ENCODE peak calls at places on chromosomes 11 and 22, in six cellular contexts. U is AG04450; R is GM23338; F is CD4-positive, CD25-positive, alpha-beta regulatory T cell; M is HFF-Myc; D is GM12864. N is an unnamed sample.

GRCh38 chr22:32587449-32587848 is 112.8 kb downstream of the FBXO7 start:
- DNase-seq in U (no peak), R (no peak), F (no peak), M (no peak), D (no peak), N (peak)

GRCh38 chr11:130213979-130214281 is 54.3 kb downstream of the ST14 start:
- DNase-seq in U (no peak), R (no peak), F (no peak), M (no peak), D (no peak), N (no peak)

GRCh38 chr11:29913352-29913751 is 103.5 kb downstream of the KCNA4 start:
- DNase-seq in U (no peak), R (no peak), F (no peak), M (no peak), D (no peak), N (no peak)

GRCh38 chr11:45052361-45052760 is 94.1 kb upstream of the PRDM11 start:
- DNase-seq in U (no peak), R (no peak), F (no peak), M (no peak), D (no peak), N (no peak)

GRCh38 chr22:22893891-22894739 is 6.5 kb downstream of the IGLL5 start:
- DNase-seq in U (no peak), R (peak), F (no peak), M (no peak), D (no peak), N (no peak)

GRCh38 chr22:30864441-30865420 is 103.8 kb downstream of the MORC2 start:
- DNase-seq in U (no peak), R (no peak), F (no peak), M (no peak), D (no peak), N (no peak)

GRCh38 chr11:111186308-111186967 is 59.1 kb upstream of the POU2AF2 start:
- DNase-seq in U (no peak), R (no peak), F (no peak), M (no peak), D (no peak), N (no peak)

GRCh38 chr11:76777325-76777724 is 5.8 kb upstream of the TSKU start:
- DNase-seq in U (no peak), R (no peak), F (no peak), M (no peak), D (no peak), N (no peak)

GRCh38 chr11:86212212-86212611 is 32.3 kb upstream of the EED start:
- DNase-seq in U (no peak), R (no peak), F (no peak), M (no peak), D (no peak), N (no peak)

GRCh38 chr11:118230088-118230487 is 5.3 kb upstream of the JAML start:
- DNase-seq in U (no peak), R (no peak), F (no peak), M (no peak), D (no peak), N (no peak)

GRCh38 chr22:45631140-45631539 is 40.5 kb upstream of the ATXN10 start:
- DNase-seq in U (no peak), R (peak), F (no peak), M (no peak), D (no peak), N (no peak)

GRCh38 chr11:66727282-66727882 is 1.6 kb downstream of the SPTBN2 start:
- DNase-seq in U (no peak), R (peak), F (peak), M (no peak), D (no peak), N (no peak)

GRCh38 chr22:50599816-50600454 is 658 bp upstream of the MAPK8IP2 start:
- DNase-seq in U (no peak), R (peak), F (peak), M (no peak), D (no peak), N (no peak)

GRCh38 chr11:109109916-109110315 is 312.1 kb upstream of the C11orf87 start:
- DNase-seq in U (no peak), R (no peak), F (no peak), M (no peak), D (no peak), N (no peak)

GRCh38 chr11:69848196-69848595 is 29.0 kb upstream of the FGF3 start:
- DNase-seq in U (no peak), R (no peak), F (no peak), M (no peak), D (no peak), N (no peak)

GRCh38 chr22:48874956-48875355 is 952.7 kb downstream of the BRD1 start:
- DNase-seq in U (no peak), R (no peak), F (no peak), M (no peak), D (no peak), N (no peak)

GRCh38 chr11:8035225-8035846 is 45.7 kb upstream of the TUB start:
- DNase-seq in U (no peak), R (no peak), F (no peak), M (no peak), D (no peak), N (no peak)

GRCh38 chr22:24429411-24430365 is 2.3 kb downstream of the ADORA2A start:
- DNase-seq in U (no peak), R (peak), F (peak), M (no peak), D (no peak), N (no peak)
- H3K4me3 ChIP-seq in U (no peak), R (no peak), F (peak), M (no peak), D (peak), N (no peak)

GRCh38 chr11:121656333-121657090 is 203.7 kb upstream of the SORL1-AS1 start:
- DNase-seq in U (no peak), R (peak), F (no peak), M (no peak), D (no peak), N (no peak)
- H3K4me3 ChIP-seq in U (peak), R (peak), F (peak), M (peak), D (no peak), N (peak)

DNA sequence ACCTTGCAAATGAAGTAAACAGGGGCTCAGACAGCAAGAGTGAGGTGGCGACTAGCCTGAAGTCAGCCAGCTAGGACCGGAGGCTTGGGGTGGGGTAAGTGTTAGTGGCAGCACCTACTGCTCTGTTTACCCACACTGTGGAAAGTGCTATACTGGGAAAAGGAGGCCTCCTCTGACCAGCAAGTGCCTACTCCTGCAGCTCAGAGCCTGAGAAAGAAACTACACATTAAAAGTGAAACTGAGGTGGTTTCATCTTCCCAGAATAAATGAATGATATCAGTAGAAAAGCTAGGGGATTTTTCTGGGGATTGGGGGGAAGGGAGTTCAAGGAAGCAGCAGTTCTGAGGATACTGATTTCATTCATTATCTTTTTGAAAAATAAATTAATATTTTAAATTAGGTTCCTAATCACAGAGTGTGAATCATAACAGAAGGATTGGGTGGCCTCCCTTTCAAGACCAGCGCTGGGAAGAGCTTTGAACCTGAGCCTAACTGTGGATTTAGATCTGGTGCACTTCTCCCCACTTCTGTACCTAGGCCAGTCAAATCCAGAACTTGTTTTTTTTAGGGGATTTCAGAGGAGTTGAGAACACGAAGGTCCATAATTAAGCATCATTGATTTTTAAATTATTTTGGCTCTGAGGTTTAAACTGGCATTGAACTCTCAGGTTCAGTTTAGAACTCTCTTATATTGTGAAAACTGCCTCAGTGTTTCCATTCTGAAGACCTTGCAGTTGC is 48.1 kb upstream of the GRAMD1B start:
- DNase-seq in U (no peak), R (no peak), F (no peak), M (no peak), D (peak), N (no peak)
- H3K4me3 ChIP-seq in U (no peak), R (no peak), F (peak), M (no peak), D (no peak), N (no peak)

GRCh38 chr11:105693075-105693474 is 83.2 kb downstream of the GRIA4 start:
- DNase-seq in U (no peak), R (no peak), F (no peak), M (no peak), D (no peak), N (no peak)

GRCh38 chr11:105689636-105690035 is 79.8 kb downstream of the GRIA4 start:
- DNase-seq in U (no peak), R (no peak), F (no peak), M (no peak), D (no peak), N (no peak)
- H3K4me3 ChIP-seq in U (no peak), R (no peak), F (no peak), M (no peak), D (no peak), N (no peak)

DNA sequence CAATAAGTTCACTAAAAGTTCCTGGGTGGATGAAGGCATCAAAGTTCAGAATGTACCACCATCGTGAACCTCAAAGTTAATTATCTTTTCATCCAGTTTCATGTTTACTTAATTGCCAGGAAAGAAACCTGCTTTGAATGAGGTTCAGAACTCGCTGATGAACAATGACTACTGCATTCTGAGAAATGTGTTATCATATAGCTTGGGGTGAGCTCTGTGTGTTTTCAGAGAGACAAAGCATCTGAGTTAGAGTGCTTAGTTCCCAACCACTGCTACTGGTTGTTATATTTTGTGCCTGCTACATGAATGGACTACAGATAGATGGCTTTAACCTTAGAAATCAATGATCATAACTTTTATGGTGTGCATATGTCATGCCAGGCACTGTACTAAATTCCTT is 1131.0 kb downstream of the DLG2 start:
- DNase-seq in U (no peak), R (no peak), F (no peak), M (no peak), D (no peak), N (no peak)
- H3K4me3 ChIP-seq in U (no peak), R (no peak), F (no peak), M (no peak), D (no peak), N (no peak)

DNA sequence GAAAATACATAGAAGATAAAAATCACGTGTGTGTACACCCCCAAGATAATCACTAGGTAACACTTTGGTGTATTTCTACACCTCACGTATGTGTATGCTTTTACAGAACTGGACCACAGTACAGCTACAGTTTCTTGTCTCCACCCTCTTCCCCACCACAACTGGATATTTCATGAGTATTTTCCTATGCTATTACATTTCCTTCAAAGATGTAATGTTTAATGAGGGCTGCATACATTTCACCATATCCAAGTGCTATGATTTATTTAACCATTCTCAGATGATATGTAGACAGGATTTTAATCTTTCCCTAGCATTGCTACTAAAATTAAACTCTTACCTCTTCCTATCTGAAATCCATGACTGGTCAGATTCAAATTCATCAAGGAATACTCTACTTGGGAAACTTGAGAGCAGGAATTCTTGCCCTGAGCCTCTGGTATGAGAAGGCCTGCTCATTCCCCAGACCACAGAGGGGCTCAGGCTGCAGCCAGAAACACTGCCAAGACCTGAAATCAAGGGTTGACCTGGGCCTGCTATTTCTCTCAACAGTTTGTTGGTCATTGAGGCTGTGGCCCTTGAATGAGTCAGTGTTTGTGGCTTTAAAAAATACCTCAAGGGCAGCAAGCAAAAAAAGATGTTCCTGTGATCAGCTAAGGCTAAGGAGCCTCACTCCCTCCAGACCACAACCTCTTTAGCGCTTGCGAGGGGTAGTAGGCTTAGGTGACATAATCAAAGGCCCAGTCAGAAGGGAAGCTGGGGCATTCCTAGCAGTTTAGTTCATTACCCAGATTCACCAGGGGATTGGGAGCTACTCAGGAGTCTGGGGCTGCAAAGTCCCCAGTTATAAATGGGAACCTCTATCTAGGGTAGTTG is 55.5 kb downstream of the ABTB2 start:
- DNase-seq in U (peak), R (no peak), F (no peak), M (peak), D (peak), N (peak)
- H3K4me3 ChIP-seq in U (no peak), R (no peak), F (no peak), M (no peak), D (no peak), N (no peak)

DNA sequence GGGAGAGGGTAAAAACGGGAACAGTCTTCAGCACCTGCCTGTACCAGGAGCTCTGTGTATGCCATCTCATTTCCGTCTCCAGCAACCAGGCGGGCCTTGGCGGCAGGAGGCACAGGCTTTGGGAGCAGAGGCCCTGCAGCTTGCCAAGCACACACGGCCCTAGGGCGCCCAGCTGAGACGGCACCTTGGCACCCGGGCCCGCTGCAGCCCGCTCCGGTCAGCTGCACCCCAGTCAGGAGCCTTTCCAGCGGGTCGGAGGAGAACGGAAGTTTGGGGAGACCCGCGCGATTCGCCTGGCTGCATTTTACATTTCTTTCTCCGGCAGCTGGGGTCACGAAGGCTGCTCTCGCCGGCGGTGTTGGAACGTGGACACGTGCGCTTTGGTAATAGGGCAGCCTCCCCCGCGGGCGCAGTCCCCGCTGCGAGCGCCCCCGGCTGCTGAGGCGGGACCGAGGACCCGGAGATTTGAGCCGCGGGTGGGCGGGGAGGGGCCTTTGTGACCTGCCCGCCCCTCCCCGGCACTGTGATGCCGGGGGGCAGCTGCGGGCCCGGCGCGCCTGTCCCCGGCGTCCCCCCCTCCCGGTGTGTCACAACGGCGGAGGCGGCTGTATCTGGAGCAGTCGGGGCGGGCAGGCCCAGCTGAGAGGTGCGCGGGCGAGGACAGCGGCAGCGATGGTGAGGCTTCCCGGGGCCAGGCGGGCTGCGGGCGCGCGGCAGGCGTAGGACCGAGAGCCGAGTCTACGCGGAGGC is at the start of gene TUBA8:
- DNase-seq in U (no peak), R (peak), F (no peak), M (no peak), D (no peak), N (no peak)
- H3K4me3 ChIP-seq in U (peak), R (peak), F (no peak), M (peak), D (peak), N (peak)

DNA sequence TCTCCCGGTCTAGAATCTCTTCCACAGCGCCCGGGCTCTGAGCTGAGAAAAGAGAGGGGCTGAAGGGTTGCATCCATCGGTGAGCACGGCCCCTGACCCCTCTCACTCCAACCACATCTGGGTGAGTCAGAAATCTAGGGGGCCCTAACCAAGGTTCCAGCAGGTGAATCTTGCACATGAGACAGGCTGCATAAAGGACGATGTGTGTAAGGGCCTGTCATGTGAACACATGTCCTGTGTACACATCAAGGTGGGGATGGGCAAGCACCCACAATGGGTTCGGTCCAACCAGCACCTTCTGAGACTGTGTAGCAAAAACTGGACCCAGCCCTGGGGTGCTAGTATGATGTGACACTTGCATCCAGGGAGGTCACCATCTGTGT is 1.2 kb downstream of the BET1L start:
- DNase-seq in U (no peak), R (no peak), F (no peak), M (no peak), D (no peak), N (no peak)
- H3K4me3 ChIP-seq in U (peak), R (peak), F (peak), M (peak), D (peak), N (peak)

DNA sequence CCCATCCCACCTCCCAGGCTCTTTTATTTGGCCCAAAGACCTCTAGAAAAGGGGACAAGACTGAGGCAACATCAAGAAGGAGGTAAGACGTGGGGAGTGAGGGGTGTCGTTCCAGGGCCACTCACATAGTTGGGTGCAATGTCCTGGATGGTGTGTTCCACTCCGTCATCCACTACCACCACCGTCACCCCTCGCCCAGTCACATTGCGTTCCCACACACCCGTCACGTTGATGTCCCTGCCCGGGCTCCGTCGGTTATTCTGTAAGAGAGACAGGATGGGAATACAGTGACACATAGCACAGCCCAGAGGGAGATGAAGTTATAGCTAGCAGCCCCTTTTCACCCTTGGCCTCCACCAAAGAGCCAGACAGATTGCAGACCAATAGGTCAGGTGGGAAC is 3.8 kb downstream of the PCSK7 start:
- DNase-seq in U (no peak), R (no peak), F (no peak), M (no peak), D (no peak), N (no peak)
- H3K4me3 ChIP-seq in U (no peak), R (no peak), F (no peak), M (no peak), D (no peak), N (no peak)

N was measured in skeletal muscle cell.